ENCODE peak calls at places on chromosome 1, in six cellular contexts. O is hepatocyte, P is psoas muscle, D is transverse colon, Q is pancreas, R is neural progenitor cell. T is an unnamed sample. For H3K4me1, the result is how much of the 10 kb centered on the place peaks cover.

GRCh38 chr1:174742805-174743653 is 256.7 kb upstream of the CACYBP start:
- DNase-seq in D (no peak), Q (no peak), P (no peak), R (no peak), O (no peak), T (no peak)

GRCh38 chr1:209048961-209049669 is 534.4 kb upstream of the CAMK1G start:
- DNase-seq in R (no peak), D (no peak), Q (no peak), P (no peak), O (no peak), T (no peak)

GRCh38 chr1:65792671-65793358 is at the start of gene PDE4B:
- DNase-seq in D (peak), P (no peak), O (peak), Q (peak), R (peak), T (peak)

GRCh38 chr1:225318706-225319575 is 108.9 kb downstream of the LBR start:
- DNase-seq in Q (no peak), R (peak), D (peak), O (peak), P (no peak), T (peak)

GRCh38 chr1:71045463-71046028 is 2.1 kb downstream of the PTGER3 start:
- DNase-seq in Q (no peak), D (no peak), R (no peak), P (no peak), O (no peak), T (no peak)

GRCh38 chr1:210695041-210695440 is 366.3 kb downstream of the HHAT start:
- DNase-seq in O (no peak), Q (no peak), D (no peak), R (no peak), P (no peak), T (no peak)

GRCh38 chr1:59169703-59170102 is 127.2 kb upstream of the FGGY start:
- DNase-seq in O (no peak), D (no peak), R (no peak), Q (no peak), P (no peak), T (no peak)

GRCh38 chr1:114231301-114231700 is 77.6 kb upstream of the SYT6 start:
- DNase-seq in O (no peak), D (no peak), P (no peak), Q (no peak), R (no peak), T (no peak)

GRCh38 chr1:237042467-237042891 is 495 bp downstream of the RYR2 start:
- DNase-seq in O (peak), R (peak), P (no peak), Q (peak), D (no peak), T (no peak)

GRCh38 chr1:42846257-42847110 is at the start of gene ZNF691:
- DNase-seq in P (peak), D (peak), R (peak), O (peak), Q (peak), T (peak)

GRCh38 chr1:79055856-79056255 is 49.3 kb upstream of the ADGRL4 start:
- DNase-seq in Q (no peak), O (no peak), P (no peak), R (no peak), D (no peak), T (no peak)

GRCh38 chr1:213381572-213382084 is 330.6 kb downstream of the RPS6KC1 start:
- DNase-seq in Q (no peak), P (no peak), O (no peak), D (no peak), R (no peak), T (peak)

GRCh38 chr1:68016364-68016763 is 34.1 kb downstream of the DIRAS3 start:
- DNase-seq in R (peak), Q (no peak), P (no peak), O (no peak), D (no peak), T (no peak)

GRCh38 chr1:28154083-28154594 is 22.4 kb downstream of the PTAFR start:
- DNase-seq in D (no peak), Q (no peak), O (no peak), R (no peak), P (no peak), T (no peak)

GRCh38 chr1:243738020-243738419 is 112.0 kb downstream of the AKT3 start:
- DNase-seq in Q (no peak), P (no peak), R (peak), D (no peak), O (no peak), T (no peak)

GRCh38 chr1:2544093-2544874 is 11.9 kb upstream of the TNFRSF14 start:
- DNase-seq in O (no peak), D (no peak), R (no peak), P (no peak), Q (no peak), T (no peak)

GRCh38 chr1:195721210-195721971 is 886.8 kb downstream of the KCNT2 start:
- DNase-seq in P (no peak), R (no peak), O (no peak), D (peak), Q (no peak), T (no peak)

GRCh38 chr1:197336571-197336970 is 68.5 kb downstream of the CRB1 start:
- DNase-seq in Q (no peak), P (no peak), O (no peak), R (no peak), D (no peak), T (no peak)

GRCh38 chr1:197814306-197814705 is 39.0 kb upstream of the DENND1B start:
- DNase-seq in Q (no peak), D (no peak), O (no peak), R (no peak), P (no peak), T (no peak)

GRCh38 chr1:33986389-33987095 is 122.7 kb downstream of the HMGB4 start:
- DNase-seq in O (peak), R (no peak), Q (no peak), P (peak), D (peak), T (peak)

GRCh38 chr1:918353-918752 is 5.4 kb upstream of the SAMD11 start:
- DNase-seq in O (no peak), P (peak), R (no peak), D (no peak), Q (peak), T (no peak)

GRCh38 chr1:17016317-17016661 is 4.6 kb upstream of the ATP13A2 start:
- DNase-seq in P (no peak), Q (no peak), R (no peak), O (no peak), D (no peak), T (no peak)

GRCh38 chr1:182083851-182084486 is 22.5 kb upstream of the ZNF648 start:
- DNase-seq in O (no peak), D (peak), R (no peak), Q (no peak), P (no peak), T (no peak)

GRCh38 chr1:223350361-223350908 is 13.5 kb downstream of the SUSD4 start:
- DNase-seq in P (no peak), Q (no peak), R (no peak), D (no peak), O (no peak), T (no peak)

GRCh38 chr1:245108251-245108650 is 46.5 kb upstream of the KIF26B start:
- DNase-seq in R (no peak), Q (no peak), D (no peak), P (no peak), O (no peak), T (no peak)

DNA sequence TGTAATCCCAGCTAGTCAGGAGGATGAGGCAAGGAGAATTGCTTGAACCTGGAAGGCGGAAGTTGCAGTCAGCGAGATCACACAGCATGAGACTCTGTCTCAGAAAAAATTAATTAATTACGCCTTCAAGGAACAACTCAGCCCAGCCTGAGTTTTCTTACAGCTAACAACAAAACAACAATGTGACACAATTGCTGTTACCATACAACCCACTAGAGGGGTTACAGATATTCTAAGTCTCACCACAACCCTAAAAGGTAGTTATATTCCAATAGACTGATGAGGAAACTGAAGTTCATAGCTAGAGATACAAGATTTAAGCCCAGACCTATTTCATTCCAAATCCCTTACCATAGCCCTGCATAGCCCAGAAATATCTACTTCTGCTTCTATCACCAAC is 2.9 kb upstream of the LRRC8C start:
- DNase-seq in R (no peak), P (no peak), Q (no peak), D (no peak), O (no peak), T (no peak)
- TF ChIP-seq CTCF in R (no peak), P (no peak), Q (no peak), D (no peak), O (no peak), T (no peak)

GRCh38 chr1:235075955-235076308 is 52.7 kb downstream of the TOMM20 start:
- DNase-seq in D (no peak), Q (no peak), R (no peak), P (no peak), O (no peak), T (no peak)
- H3K4me1 ChIP-seq in D (half or more), Q (half or more), R (under half), P (half or more), O (under half), T (half or more)

GRCh38 chr1:156429308-156430060 is 60.5 kb downstream of the RHBG start:
- DNase-seq in O (no peak), P (no peak), R (peak), Q (no peak), D (no peak), T (no peak)
- H3K4me3 ChIP-seq in O (no peak), P (no peak), R (no peak), Q (no peak), D (no peak), T (no peak)

GRCh38 chr1:228265167-228265566 is 57.3 kb downstream of the OBSCN start:
- DNase-seq in O (no peak), D (no peak), R (no peak), P (no peak), Q (no peak), T (no peak)
- TF ChIP-seq CTCF in O (peak), D (no peak), R (peak), P (peak), Q (no peak), T (peak)